ENCODE peak calls at places on chromosomes 3 and 15, in four cellular contexts. V is K562, S is GM12891, Y is GM12878. W is an unnamed sample.

GRCh38 chr3:55567121-55567520 is 80.0 kb upstream of the WNT5A start:
- DNase-seq in V (no peak), S (no peak), Y (no peak), W (no peak)

GRCh38 chr15:31325432-31325975 is 1.1 kb upstream of the KLF13 start:
- DNase-seq in V (peak), S (no peak), Y (no peak), W (peak)

GRCh38 chr3:31105011-31105410 is 210.6 kb upstream of the GADL1 start:
- DNase-seq in V (no peak), S (no peak), Y (no peak), W (no peak)

GRCh38 chr3:168053115-168053514 is 42.6 kb downstream of the GOLIM4 start:
- DNase-seq in V (no peak), S (no peak), Y (no peak), W (no peak)

GRCh38 chr3:124676236-124676635 is 54.0 kb upstream of the UMPS start:
- DNase-seq in V (no peak), S (no peak), Y (no peak), W (no peak)

GRCh38 chr3:169008772-169009358 is 654.6 kb downstream of the MECOM start:
- DNase-seq in V (no peak), S (no peak), Y (no peak), W (no peak)

GRCh38 chr3:30775070-30775469 is 119.4 kb downstream of the GADL1 start:
- DNase-seq in V (no peak), S (no peak), Y (no peak), W (no peak)

GRCh38 chr3:94147039-94147438 is 84.2 kb downstream of the NSUN3 start:
- DNase-seq in V (no peak), S (no peak), Y (no peak), W (no peak)

GRCh38 chr15:56950979-56951378 is 32.5 kb downstream of the TCF12 start:
- DNase-seq in V (no peak), S (no peak), Y (peak), W (no peak)

GRCh38 chr3:59006791-59007517 is 42.9 kb downstream of the CFAP20DC start:
- DNase-seq in V (no peak), S (no peak), Y (no peak), W (no peak)

GRCh38 chr3:169771651-169772529 is 1.3 kb upstream of the MYNN start:
- DNase-seq in V (peak), S (no peak), Y (peak), W (peak)

GRCh38 chr3:14274999-14275961 is 96.7 kb downstream of the LSM3 start:
- DNase-seq in V (peak), S (no peak), Y (no peak), W (no peak)

GRCh38 chr15:76776969-76777368 is 128.2 kb downstream of the SCAPER start:
- DNase-seq in V (no peak), S (no peak), Y (no peak), W (no peak)

GRCh38 chr3:11845661-11846060 is 1.0 kb downstream of the TAMM41 start:
- DNase-seq in V (no peak), S (no peak), Y (no peak), W (peak)

GRCh38 chr3:20185364-20185732 is 658 bp downstream of the SGO1 start:
- DNase-seq in V (no peak), S (no peak), Y (no peak), W (peak)

GRCh38 chr15:51750942-51751686 is at the start of gene TMOD2:
- DNase-seq in V (peak), S (peak), Y (no peak), W (peak)

GRCh38 chr3:156908398-156908797 is 82.2 kb downstream of the LEKR1 start:
- DNase-seq in V (no peak), S (no peak), Y (no peak), W (no peak)

GRCh38 chr3:116339441-116340028 is 105.8 kb downstream of the LSAMP start:
- DNase-seq in V (no peak), S (no peak), Y (no peak), W (no peak)

GRCh38 chr15:65303687-65304392 is 637 bp upstream of the RNU5B-1 start:
- DNase-seq in V (no peak), S (no peak), Y (no peak), W (peak)
- TF ChIP-seq SPI1 in V (no peak), S (no peak), Y (no peak), W (no peak)

GRCh38 chr15:85607842-85608241 is 186.9 kb downstream of the KLHL25 start:
- DNase-seq in V (no peak), S (no peak), Y (no peak), W (no peak)
- TF ChIP-seq SPI1 in V (no peak), S (no peak), Y (no peak), W (no peak)

GRCh38 chr3:27216955-27217552 is 152.1 kb downstream of the NEK10 start:
- DNase-seq in V (no peak), S (no peak), Y (no peak), W (no peak)
- TF ChIP-seq SPI1 in V (no peak), S (no peak), Y (no peak), W (no peak)

DNA sequence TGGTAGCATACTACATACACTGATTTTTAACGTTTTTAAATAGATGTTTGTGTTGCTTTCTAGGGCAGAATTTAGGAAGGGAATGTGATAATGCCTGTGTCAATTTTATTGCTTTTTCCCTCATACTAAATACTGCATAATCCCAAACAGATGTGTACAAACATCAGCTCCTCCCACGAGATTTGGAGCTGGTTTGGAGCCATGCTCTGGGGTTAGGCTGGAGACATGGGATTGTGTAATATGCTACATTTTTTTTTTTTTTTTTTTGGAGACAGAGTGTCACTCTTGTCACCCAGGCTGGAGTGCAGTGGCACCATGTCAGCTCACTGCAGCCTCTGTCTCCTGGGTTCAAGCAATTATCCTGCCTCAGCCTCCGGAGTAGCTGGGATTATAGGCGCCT is 80.1 kb downstream of the EBLN2 start:
- DNase-seq in V (no peak), S (no peak), Y (no peak), W (no peak)
- TF ChIP-seq SPI1 in V (no peak), S (no peak), Y (no peak), W (no peak)

W was measured in HL-60.